ENCODE peak calls at places on chromosome 6, in seven cellular contexts. One of them, this sample, is unnamed.

GRCh38 chr6:168333039-168333438 is 13.5 kb upstream of the DACT2 start:
- DNase-seq in HCT116: peak
- DNase-seq in SK-N-SH: peak
- DNase-seq in GM12878: no peak
- DNase-seq in H1: no peak
- DNase-seq in HepG2: peak
- DNase-seq in K562: peak
- DNase-seq in this sample: no peak

GRCh38 chr6:149389509-149390297 is 10.4 kb upstream of the SUMO4 start:
- DNase-seq in HCT116: no peak
- DNase-seq in SK-N-SH: no peak
- DNase-seq in GM12878: no peak
- DNase-seq in H1: no peak
- DNase-seq in HepG2: no peak
- DNase-seq in K562: no peak
- DNase-seq in this sample: no peak

GRCh38 chr6:166306378-166307081 is 1.7 kb downstream of the PRR18 start:
- DNase-seq in HCT116: no peak
- DNase-seq in SK-N-SH: no peak
- DNase-seq in GM12878: no peak
- DNase-seq in H1: no peak
- DNase-seq in HepG2: peak
- DNase-seq in K562: no peak
- DNase-seq in this sample: no peak

GRCh38 chr6:33904050-33904827 is 100.4 kb upstream of the MLN start:
- DNase-seq in HCT116: no peak
- DNase-seq in SK-N-SH: no peak
- DNase-seq in GM12878: peak
- DNase-seq in H1: no peak
- DNase-seq in HepG2: no peak
- DNase-seq in K562: peak
- DNase-seq in this sample: peak

GRCh38 chr6:11218077-11218392 is 14.4 kb downstream of the NEDD9 start:
- DNase-seq in HCT116: no peak
- DNase-seq in SK-N-SH: no peak
- DNase-seq in GM12878: no peak
- DNase-seq in H1: no peak
- DNase-seq in HepG2: no peak
- DNase-seq in K562: no peak
- DNase-seq in this sample: no peak

GRCh38 chr6:44264154-44265002 is 973 bp downstream of the NFKBIE start:
- DNase-seq in HCT116: no peak
- DNase-seq in SK-N-SH: peak
- DNase-seq in GM12878: no peak
- DNase-seq in H1: no peak
- DNase-seq in HepG2: no peak
- DNase-seq in K562: peak
- DNase-seq in this sample: no peak

GRCh38 chr6:47131773-47132172 is 89.6 kb upstream of the ADGRF1 start:
- DNase-seq in HCT116: no peak
- DNase-seq in SK-N-SH: no peak
- DNase-seq in GM12878: no peak
- DNase-seq in H1: no peak
- DNase-seq in HepG2: no peak
- DNase-seq in K562: no peak
- DNase-seq in this sample: no peak

GRCh38 chr6:84018453-84019061 is 15.0 kb upstream of the MRAP2 start:
- DNase-seq in HCT116: peak
- DNase-seq in SK-N-SH: no peak
- DNase-seq in GM12878: no peak
- DNase-seq in H1: no peak
- DNase-seq in HepG2: no peak
- DNase-seq in K562: no peak
- DNase-seq in this sample: no peak

GRCh38 chr6:149158076-149158475 is 159.4 kb upstream of the TAB2 start:
- DNase-seq in HCT116: no peak
- DNase-seq in SK-N-SH: no peak
- DNase-seq in GM12878: no peak
- DNase-seq in H1: no peak
- DNase-seq in HepG2: no peak
- DNase-seq in K562: no peak
- DNase-seq in this sample: no peak

GRCh38 chr6:91476000-91476399 is 889.1 kb upstream of the MAP3K7 start:
- DNase-seq in HCT116: no peak
- DNase-seq in SK-N-SH: peak
- DNase-seq in GM12878: no peak
- DNase-seq in H1: no peak
- DNase-seq in HepG2: peak
- DNase-seq in K562: no peak
- DNase-seq in this sample: peak

GRCh38 chr6:109595998-109596397 is 95.0 kb downstream of the AK9 start:
- DNase-seq in HCT116: peak
- DNase-seq in SK-N-SH: peak
- DNase-seq in GM12878: no peak
- DNase-seq in H1: peak
- DNase-seq in HepG2: peak
- DNase-seq in K562: no peak
- DNase-seq in this sample: peak

GRCh38 chr6:118562959-118563358 is 14.9 kb downstream of the PLN start:
- DNase-seq in HCT116: no peak
- DNase-seq in SK-N-SH: no peak
- DNase-seq in GM12878: no peak
- DNase-seq in H1: no peak
- DNase-seq in HepG2: no peak
- DNase-seq in K562: no peak
- DNase-seq in this sample: no peak

GRCh38 chr6:114024746-114025145 is 53.8 kb upstream of the HDAC2 start:
- DNase-seq in HCT116: no peak
- DNase-seq in SK-N-SH: no peak
- DNase-seq in GM12878: no peak
- DNase-seq in H1: no peak
- DNase-seq in HepG2: no peak
- DNase-seq in K562: no peak
- DNase-seq in this sample: no peak

GRCh38 chr6:82097676-82098075 is 149.9 kb downstream of the IBTK start:
- DNase-seq in HCT116: no peak
- DNase-seq in SK-N-SH: no peak
- DNase-seq in GM12878: no peak
- DNase-seq in H1: no peak
- DNase-seq in HepG2: peak
- DNase-seq in K562: no peak
- DNase-seq in this sample: no peak

GRCh38 chr6:117195728-117196127 is 69.6 kb upstream of the VGLL2 start:
- DNase-seq in HCT116: no peak
- DNase-seq in SK-N-SH: no peak
- DNase-seq in GM12878: no peak
- DNase-seq in H1: no peak
- DNase-seq in HepG2: no peak
- DNase-seq in K562: no peak
- DNase-seq in this sample: no peak

GRCh38 chr6:89655122-89655521 is 16.6 kb upstream of the LYRM2 start:
- DNase-seq in HCT116: no peak
- DNase-seq in SK-N-SH: no peak
- DNase-seq in GM12878: no peak
- DNase-seq in H1: no peak
- DNase-seq in HepG2: no peak
- DNase-seq in K562: no peak
- DNase-seq in this sample: no peak

GRCh38 chr6:148969679-148970078 is 222.8 kb downstream of the UST start:
- DNase-seq in HCT116: no peak
- DNase-seq in SK-N-SH: no peak
- DNase-seq in GM12878: no peak
- DNase-seq in H1: no peak
- DNase-seq in HepG2: no peak
- DNase-seq in K562: no peak
- DNase-seq in this sample: no peak

GRCh38 chr6:120608826-120609225 is 725.5 kb downstream of the TBC1D32 start:
- DNase-seq in HCT116: no peak
- DNase-seq in SK-N-SH: no peak
- DNase-seq in GM12878: no peak
- DNase-seq in H1: no peak
- DNase-seq in HepG2: peak
- DNase-seq in K562: no peak
- DNase-seq in this sample: no peak

GRCh38 chr6:17178754-17179153 is 76.9 kb downstream of the STMND1 start:
- DNase-seq in HCT116: no peak
- DNase-seq in SK-N-SH: peak
- DNase-seq in GM12878: no peak
- DNase-seq in H1: no peak
- DNase-seq in HepG2: no peak
- DNase-seq in K562: no peak
- DNase-seq in this sample: no peak

GRCh38 chr6:31730631-31731086 is 1.6 kb upstream of the DDAH2 start:
- DNase-seq in HCT116: no peak
- DNase-seq in SK-N-SH: no peak
- DNase-seq in GM12878: no peak
- DNase-seq in H1: no peak
- DNase-seq in HepG2: no peak
- DNase-seq in K562: no peak
- DNase-seq in this sample: no peak
- TF ChIP-seq JUND in HCT116: no peak
- TF ChIP-seq JUND in SK-N-SH: no peak
- TF ChIP-seq JUND in GM12878: no peak
- TF ChIP-seq JUND in H1: no peak
- TF ChIP-seq JUND in HepG2: no peak
- TF ChIP-seq JUND in K562: no peak
- TF ChIP-seq JUND in this sample: no peak

GRCh38 chr6:12485226-12485764 is 195.1 kb downstream of the EDN1 start:
- DNase-seq in HCT116: no peak
- DNase-seq in SK-N-SH: no peak
- DNase-seq in GM12878: no peak
- DNase-seq in H1: no peak
- DNase-seq in HepG2: no peak
- DNase-seq in K562: no peak
- DNase-seq in this sample: peak
- TF ChIP-seq JUND in HCT116: no peak
- TF ChIP-seq JUND in SK-N-SH: no peak
- TF ChIP-seq JUND in GM12878: no peak
- TF ChIP-seq JUND in H1: no peak
- TF ChIP-seq JUND in HepG2: no peak
- TF ChIP-seq JUND in K562: no peak
- TF ChIP-seq JUND in this sample: peak

GRCh38 chr6:29504961-29505360 is 17.2 kb upstream of the MAS1L start:
- DNase-seq in HCT116: no peak
- DNase-seq in SK-N-SH: no peak
- DNase-seq in GM12878: no peak
- DNase-seq in H1: peak
- DNase-seq in HepG2: no peak
- DNase-seq in K562: no peak
- DNase-seq in this sample: no peak

GRCh38 chr6:29500594-29500993 is 12.8 kb upstream of the MAS1L start:
- DNase-seq in HCT116: no peak
- DNase-seq in SK-N-SH: no peak
- DNase-seq in GM12878: no peak
- DNase-seq in H1: no peak
- DNase-seq in HepG2: no peak
- DNase-seq in K562: no peak
- DNase-seq in this sample: no peak

GRCh38 chr6:29502181-29502580 is 14.4 kb upstream of the MAS1L start:
- DNase-seq in HCT116: no peak
- DNase-seq in SK-N-SH: no peak
- DNase-seq in GM12878: no peak
- DNase-seq in H1: peak
- DNase-seq in HepG2: no peak
- DNase-seq in K562: no peak
- DNase-seq in this sample: no peak

GRCh38 chr6:29501106-29501505 is 13.3 kb upstream of the MAS1L start:
- DNase-seq in HCT116: no peak
- DNase-seq in SK-N-SH: no peak
- DNase-seq in GM12878: no peak
- DNase-seq in H1: peak
- DNase-seq in HepG2: no peak
- DNase-seq in K562: no peak
- DNase-seq in this sample: no peak

GRCh38 chr6:29502597-29502996 is 14.8 kb upstream of the MAS1L start:
- DNase-seq in HCT116: no peak
- DNase-seq in SK-N-SH: no peak
- DNase-seq in GM12878: no peak
- DNase-seq in H1: peak
- DNase-seq in HepG2: no peak
- DNase-seq in K562: no peak
- DNase-seq in this sample: no peak
- TF ChIP-seq JUND in HCT116: no peak
- TF ChIP-seq JUND in SK-N-SH: no peak
- TF ChIP-seq JUND in GM12878: no peak
- TF ChIP-seq JUND in H1: no peak
- TF ChIP-seq JUND in HepG2: no peak
- TF ChIP-seq JUND in K562: no peak
- TF ChIP-seq JUND in this sample: no peak

GRCh38 chr6:105608393-105608705 is 205.5 kb upstream of the PREP start:
- DNase-seq in HCT116: no peak
- DNase-seq in SK-N-SH: no peak
- DNase-seq in GM12878: no peak
- DNase-seq in H1: no peak
- DNase-seq in HepG2: no peak
- DNase-seq in K562: no peak
- DNase-seq in this sample: no peak

GRCh38 chr6:105607624-105608392 is 204.9 kb upstream of the PREP start:
- DNase-seq in HCT116: no peak
- DNase-seq in SK-N-SH: no peak
- DNase-seq in GM12878: no peak
- DNase-seq in H1: no peak
- DNase-seq in HepG2: no peak
- DNase-seq in K562: no peak
- DNase-seq in this sample: no peak

GRCh38 chr6:105608711-105609374 is 206.0 kb upstream of the PREP start:
- DNase-seq in HCT116: no peak
- DNase-seq in SK-N-SH: no peak
- DNase-seq in GM12878: no peak
- DNase-seq in H1: no peak
- DNase-seq in HepG2: peak
- DNase-seq in K562: no peak
- DNase-seq in this sample: peak

GRCh38 chr6:105611606-105612005 is 208.7 kb upstream of the PREP start:
- DNase-seq in HCT116: no peak
- DNase-seq in SK-N-SH: no peak
- DNase-seq in GM12878: no peak
- DNase-seq in H1: no peak
- DNase-seq in HepG2: no peak
- DNase-seq in K562: no peak
- DNase-seq in this sample: no peak

DNA sequence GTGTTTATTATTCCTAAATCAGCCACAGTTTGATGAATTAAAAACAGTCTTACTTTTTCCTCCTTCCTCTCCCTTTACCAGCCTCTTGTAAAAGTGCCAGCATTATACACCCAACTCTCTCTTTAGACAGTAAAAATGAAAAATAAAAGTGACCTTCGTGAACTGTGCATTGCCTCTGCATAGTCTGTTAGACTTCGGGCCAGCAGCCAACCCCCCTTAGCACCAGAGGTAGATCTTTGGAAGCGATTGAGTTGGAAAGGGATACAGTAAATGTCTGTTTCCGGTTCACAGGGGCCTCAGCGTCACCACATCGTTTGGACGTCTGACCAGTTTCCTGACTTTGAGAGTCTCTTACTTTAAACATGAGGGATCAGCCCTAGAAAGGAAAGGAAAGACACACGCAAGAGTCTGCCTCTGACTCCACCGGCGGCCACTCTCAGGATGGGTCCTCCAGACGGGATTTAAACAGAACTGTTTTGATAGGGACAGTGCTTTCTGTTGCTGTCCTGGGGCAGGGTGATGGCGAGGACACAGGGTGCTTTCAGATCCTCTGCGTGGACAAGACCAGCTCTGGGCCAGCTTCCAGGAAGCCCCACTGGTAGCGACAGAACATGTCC is 206.6 kb upstream of the PREP start:
- DNase-seq in HCT116: no peak
- DNase-seq in SK-N-SH: no peak
- DNase-seq in GM12878: no peak
- DNase-seq in H1: no peak
- DNase-seq in HepG2: no peak
- DNase-seq in K562: no peak
- DNase-seq in this sample: peak
- TF ChIP-seq JUND in HCT116: no peak
- TF ChIP-seq JUND in SK-N-SH: no peak
- TF ChIP-seq JUND in GM12878: no peak
- TF ChIP-seq JUND in H1: no peak
- TF ChIP-seq JUND in HepG2: no peak
- TF ChIP-seq JUND in K562: no peak
- TF ChIP-seq JUND in this sample: peak

This sample was measured in T47D.